ENCODE peak calls at places on chromosomes 11 and 22, in five cellular contexts. S, Y, N, R and I are unnamed samples.

GRCh38 chr11:88103337-88104206 is 71.7 kb downstream of the RAB38 start:
- DNase-seq in R (peak; percentile 62), S (peak; percentile 67), N (no peak), Y (no peak), I (no peak)

GRCh38 chr11:123103326-123103980 is 41.5 kb upstream of the HSPA8 start:
- DNase-seq in R (peak; percentile 38), N (no peak), Y (peak; percentile 83), S (peak; percentile 61), I (peak; percentile 24)

GRCh38 chr11:70522613-70523311 is 124.4 kb downstream of the CTTN start:
- DNase-seq in R (no peak), Y (no peak), N (no peak), S (peak; percentile 22), I (no peak)

GRCh38 chr11:61362542-61362875 is 335 bp downstream of the TMEM138 start:
- DNase-seq in Y (no peak), S (peak; percentile 73), N (no peak), R (no peak), I (no peak)

GRCh38 chr11:121864660-121865059 is 251.4 kb downstream of the BLID start:
- DNase-seq in S (no peak), Y (no peak), N (no peak), R (no peak), I (no peak)

GRCh38 chr11:118142809-118143208 is 9.8 kb downstream of the SCN4B start:
- DNase-seq in N (no peak), R (peak; percentile 43), Y (no peak), S (no peak), I (no peak)

GRCh38 chr11:95545116-95545875 is 244.3 kb downstream of the FAM76B start:
- DNase-seq in S (no peak), R (no peak), N (no peak), Y (no peak), I (no peak)

GRCh38 chr11:22304337-22304961 is 33.7 kb upstream of the SLC17A6 start:
- DNase-seq in S (peak; percentile 21), Y (no peak), N (no peak), R (no peak), I (no peak)

GRCh38 chr11:61150656-61151544 is 10.3 kb downstream of the VPS37C start:
- DNase-seq in N (no peak), Y (no peak), S (no peak), R (no peak), I (no peak)

GRCh38 chr11:132248585-132248984 is 878.2 kb downstream of the NTM start:
- DNase-seq in N (no peak), Y (no peak), R (no peak), S (no peak), I (no peak)

GRCh38 chr11:94968334-94968958 is 4.9 kb downstream of the CWC15 start:
- DNase-seq in S (peak; percentile 30), R (no peak), N (no peak), Y (no peak), I (no peak)

GRCh38 chr22:26330971-26331625 is 98.0 kb upstream of the ASPHD2 start:
- DNase-seq in S (peak; percentile 19), N (no peak), Y (no peak), R (peak; percentile 49), I (no peak)

GRCh38 chr22:36197065-36197440 is 4.6 kb downstream of the APOL4 start:
- DNase-seq in Y (no peak), R (no peak), S (peak; percentile 56), N (no peak), I (no peak)

GRCh38 chr11:91156041-91156440 is 933.2 kb upstream of the CHORDC1 start:
- DNase-seq in N (no peak), Y (no peak), S (peak; percentile 78), R (no peak), I (no peak)

DNA sequence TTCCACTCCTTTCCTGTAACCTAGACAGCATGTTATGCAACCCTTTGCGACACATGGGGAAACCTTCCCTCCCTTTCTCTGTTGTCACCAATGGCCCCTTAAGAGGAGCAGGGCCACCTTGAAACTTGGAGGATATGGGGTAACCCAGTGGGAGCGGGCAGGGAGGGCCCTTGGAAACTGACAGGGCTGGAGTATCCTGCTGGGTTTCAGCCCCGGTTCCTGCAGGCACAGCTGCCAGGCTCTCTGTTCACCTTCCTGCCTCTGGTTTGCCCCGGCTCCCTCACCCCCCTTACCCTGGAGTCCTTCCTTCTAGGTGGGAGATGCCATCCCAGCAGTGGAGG is 1.5 kb downstream of the PRDX5 start:
- DNase-seq in Y (no peak), R (no peak), N (no peak), S (no peak), I (no peak)
- H3K4me3 ChIP-seq in Y (peak overlapping the region; percentile 88), R (no peak overlapping the region), N (peak overlapping the region; percentile 87), S (peak overlapping the region; percentile 97), I (peak overlapping the region; percentile 62)

DNA sequence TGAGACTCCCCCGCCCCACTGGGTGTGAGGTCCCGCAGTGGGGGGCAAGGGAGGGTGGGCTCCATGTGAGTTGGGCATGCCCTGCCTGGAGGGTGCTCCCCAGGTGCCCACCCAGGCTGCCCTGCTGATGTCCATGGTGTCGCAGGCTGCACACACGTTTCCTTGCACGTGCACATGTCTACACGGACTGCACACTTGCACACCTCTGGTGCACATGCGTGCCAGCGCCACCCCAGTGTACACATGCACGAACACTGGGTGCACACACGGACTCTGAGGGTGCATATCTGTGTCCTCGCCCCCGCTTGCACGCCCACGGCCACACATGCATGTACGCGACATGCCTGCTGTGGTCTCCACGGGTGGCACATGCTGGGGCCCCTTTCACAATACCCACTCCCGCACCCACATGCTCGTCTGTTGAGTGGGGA is 35.2 kb upstream of the PRODH start:
- DNase-seq in Y (no peak), R (no peak), S (no peak), N (no peak), I (no peak)
- TF ChIP-seq CTCF in Y (no peak), R (no peak), S (no peak), N (no peak), I (no peak)

GRCh38 chr11:6746086-6746618 is 25.6 kb downstream of the OR2AG2 start:
- DNase-seq in S (no peak), R (no peak), N (no peak), Y (no peak), I (no peak)

GRCh38 chr11:6746626-6747025 is 25.1 kb downstream of the OR2AG2 start:
- DNase-seq in Y (no peak), S (no peak), N (no peak), R (no peak), I (no peak)

GRCh38 chr11:6745018-6745417 is 26.8 kb downstream of the OR2AG2 start:
- DNase-seq in Y (no peak), R (no peak), N (no peak), S (no peak), I (no peak)

GRCh38 chr11:6747097-6747662 is 24.6 kb downstream of the OR2AG2 start:
- DNase-seq in S (no peak), R (no peak), N (no peak), Y (no peak), I (no peak)

DNA sequence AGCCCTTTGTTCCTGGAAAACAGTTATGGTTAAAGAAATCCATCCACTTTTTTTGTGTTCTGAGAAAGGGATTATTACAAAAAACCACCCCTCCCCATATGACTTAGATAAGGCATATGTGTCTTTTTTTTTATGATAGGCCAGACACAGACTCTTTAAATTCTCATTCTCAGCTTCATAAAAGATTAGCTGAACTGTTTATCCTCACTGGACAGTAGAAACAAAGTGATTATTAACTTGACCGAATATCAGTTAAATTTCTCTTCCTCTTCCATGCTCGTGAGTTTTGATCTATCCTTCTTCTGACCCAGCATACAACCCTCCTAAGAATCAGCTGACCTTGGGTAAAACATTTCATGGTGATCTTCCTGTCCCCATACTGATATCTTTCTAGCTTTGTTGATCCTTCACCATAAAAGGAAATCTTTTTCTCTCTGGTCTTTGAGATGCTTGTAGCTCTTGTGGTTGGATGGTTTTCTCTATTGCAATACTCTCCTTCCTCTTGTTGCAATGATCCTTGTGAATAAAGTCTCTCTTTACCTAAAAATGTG is 26.2 kb downstream of the OR2AG2 start:
- DNase-seq in S (no peak), R (no peak), Y (no peak), N (no peak), I (no peak)
- H3K4me3 ChIP-seq in S (no peak overlapping the region), R (no peak overlapping the region), Y (peak overlapping the region; percentile 10), N (peak overlapping the region; percentile 56), I (no peak overlapping the region)

GRCh38 chr11:49995559-49995958 is 13.2 kb upstream of the OR4C12 start:
- DNase-seq in S (peak; percentile 7), Y (no peak), R (peak; percentile 50), N (no peak), I (peak; percentile 0)
- TF ChIP-seq CTCF in S (peak; percentile 28), Y (no peak), R (no peak), N (peak; percentile 37), I (peak; percentile 38)

GRCh38 chr22:49944399-49944891 is 16.1 kb upstream of the PIM3 start:
- DNase-seq in R (no peak), Y (no peak), N (no peak), S (no peak), I (no peak)

GRCh38 chr22:49948116-49948515 is 12.5 kb upstream of the PIM3 start:
- DNase-seq in Y (no peak), N (no peak), S (no peak), R (no peak), I (no peak)

GRCh38 chr22:49947296-49947622 is 13.3 kb upstream of the PIM3 start:
- DNase-seq in R (no peak), N (no peak), S (no peak), Y (no peak), I (no peak)

GRCh38 chr22:49948573-49948957 is 12.0 kb upstream of the PIM3 start:
- DNase-seq in N (no peak), S (no peak), Y (no peak), R (no peak), I (no peak)

DNA sequence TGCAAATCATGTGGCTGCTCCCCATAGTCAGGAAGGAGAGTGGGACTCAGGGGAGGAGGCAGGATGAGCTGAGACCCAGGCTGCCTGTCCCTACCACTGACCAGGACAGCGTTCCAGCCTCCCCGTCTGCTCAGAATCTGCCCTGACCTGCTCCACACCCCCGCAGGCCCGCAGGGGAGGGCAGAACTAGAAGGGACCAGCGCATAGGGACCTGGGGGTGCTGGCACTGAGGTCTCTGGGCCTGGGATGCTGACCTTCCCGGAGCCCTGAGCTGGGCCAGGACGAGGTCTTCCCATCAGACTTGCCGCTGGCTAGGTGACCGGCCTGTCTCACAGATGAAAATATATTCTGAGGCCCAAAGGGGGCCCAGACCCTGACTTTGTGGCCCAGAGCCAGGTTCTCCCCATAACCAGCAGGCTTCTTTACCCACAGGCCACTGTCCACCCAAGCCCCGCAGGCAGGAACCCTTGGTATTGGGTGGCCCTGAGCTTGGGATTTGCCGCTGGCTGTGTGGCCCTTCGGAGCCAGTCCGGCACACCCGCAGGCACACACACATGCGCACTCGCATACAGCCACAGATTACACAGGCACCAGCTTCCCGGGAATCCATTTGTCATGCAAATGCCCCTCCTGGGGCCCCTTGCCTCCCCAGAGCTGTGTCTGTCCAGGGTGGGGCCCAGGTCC is 13.8 kb upstream of the PIM3 start:
- DNase-seq in R (no peak), Y (no peak), N (no peak), S (no peak), I (no peak)
- H3K4me3 ChIP-seq in R (no peak overlapping the region), Y (peak overlapping the region; percentile 39), N (no peak overlapping the region), S (no peak overlapping the region), I (no peak overlapping the region)

GRCh38 chr11:111399187-111400031 is 20.3 kb upstream of the POU2AF1 start:
- DNase-seq in R (no peak), N (no peak), Y (no peak), S (no peak), I (no peak)
- TF ChIP-seq CTCF in R (no peak), N (no peak), Y (no peak), S (no peak), I (no peak)